ENCODE peak calls at places on chromosomes 5 and 9, in nine cellular contexts. E is K562, F is heart left ventricle, B is esophagus squamous epithelium, X is spleen, Q is adrenal gland, H is Peyer's patch, W is H1, S is IMR-90. I is an unnamed sample.

GRCh38 chr5:57434227-57434640 is 48.4 kb downstream of the ACTBL2 start:
- DNase-seq in W (no peak), E (no peak), B (no peak), F (peak; percentile 41), H (no peak), Q (no peak), X (no peak), S (no peak), I (peak; percentile 32)

GRCh38 chr9:104931256-104931655 is 3.3 kb upstream of the ABCA1 start:
- DNase-seq in B (no peak), W (no peak), S (peak; percentile 33), Q (no peak), H (no peak), F (no peak), X (no peak), E (no peak), I (no peak)

GRCh38 chr5:6340100-6340499 is 38.2 kb downstream of the MED10 start:
- DNase-seq in B (no peak), H (no peak), Q (no peak), E (no peak), W (no peak), F (no peak), X (no peak), S (no peak), I (no peak)

GRCh38 chr9:74006935-74007334 is 490.2 kb upstream of the RORB start:
- DNase-seq in B (no peak), H (no peak), W (no peak), X (no peak), E (no peak), Q (no peak), F (no peak), S (no peak), I (no peak)

GRCh38 chr5:108295588-108296368 is 86.1 kb downstream of the FBXL17 start:
- DNase-seq in E (no peak), W (no peak), Q (no peak), H (no peak), B (no peak), S (peak; percentile 43), X (no peak), F (no peak), I (no peak)

GRCh38 chr5:91712718-91713117 is 329.6 kb upstream of the ARRDC3 start:
- DNase-seq in B (no peak), Q (no peak), W (no peak), S (no peak), X (no peak), H (no peak), E (no peak), F (no peak), I (no peak)

GRCh38 chr5:53407373-53407772 is 73.1 kb upstream of the FST start:
- DNase-seq in X (no peak), H (no peak), E (no peak), B (no peak), W (no peak), F (no peak), S (peak; percentile 93), Q (no peak), I (no peak)

GRCh38 chr9:4792054-4792571 is 631 bp upstream of the RCL1 start:
- DNase-seq in H (no peak), S (no peak), F (no peak), W (no peak), X (no peak), E (no peak), B (no peak), Q (no peak), I (no peak)

GRCh38 chr5:10595678-10596309 is 31.9 kb downstream of the ANKRD33B start:
- DNase-seq in B (no peak), E (no peak), H (peak; percentile 58), W (no peak), S (peak; percentile 92), F (peak; percentile 64), Q (peak; percentile 38), X (no peak), I (no peak)

GRCh38 chr5:16926417-16926816 is 9.7 kb downstream of the MYO10 start:
- DNase-seq in S (no peak), X (no peak), H (no peak), W (no peak), E (no peak), Q (no peak), B (no peak), F (no peak), I (no peak)

GRCh38 chr5:93924628-93925027 is 183.2 kb upstream of the POU5F2 start:
- DNase-seq in W (no peak), S (peak; percentile 8), Q (no peak), X (no peak), F (no peak), E (no peak), H (no peak), B (no peak), I (no peak)

GRCh38 chr9:2727966-2728613 is 10.8 kb downstream of the KCNV2 start:
- DNase-seq in S (peak; percentile 71), B (no peak), Q (peak; percentile 53), W (no peak), X (no peak), E (peak; percentile 26), F (peak; percentile 45), H (no peak), I (peak; percentile 41)

GRCh38 chr9:113934826-113935676 is 58.9 kb downstream of the ZNF618 start:
- DNase-seq in F (no peak), B (no peak), S (no peak), H (no peak), E (no peak), W (peak; percentile 43), Q (peak; percentile 18), X (no peak), I (no peak)

GRCh38 chr5:3596261-3596825 is 711 bp downstream of the IRX1 start:
- DNase-seq in Q (no peak), B (no peak), H (peak; percentile 29), S (no peak), F (no peak), X (no peak), W (peak; percentile 68), E (no peak), I (no peak)

GRCh38 chr5:84642795-84643194 is 258.1 kb upstream of the EDIL3 start:
- DNase-seq in B (no peak), W (no peak), X (no peak), S (peak; percentile 55), H (no peak), E (no peak), Q (no peak), F (no peak), I (no peak)

GRCh38 chr5:122458278-122458872 is 146.3 kb downstream of the SNCAIP start:
- DNase-seq in Q (peak; percentile 26), B (no peak), F (no peak), W (no peak), S (peak; percentile 24), X (no peak), E (peak; percentile 19), H (peak; percentile 47), I (peak; percentile 20)

GRCh38 chr9:121498150-121498486 is 1.5 kb downstream of the GGTA1 start:
- DNase-seq in W (no peak), H (peak; percentile 77), S (peak; percentile 72), E (peak; percentile 66), X (no peak), Q (peak; percentile 74), F (peak; percentile 75), B (no peak), I (peak; percentile 52)

GRCh38 chr5:625516-625915 is 13.4 kb downstream of the CEP72 start:
- DNase-seq in X (peak; percentile 64), F (no peak), S (no peak), B (no peak), Q (no peak), E (no peak), H (no peak), W (no peak), I (no peak)

GRCh38 chr5:41336471-41336870 is 123.1 kb upstream of the C6 start:
- DNase-seq in W (no peak), E (no peak), F (no peak), Q (no peak), H (no peak), B (no peak), X (no peak), S (no peak), I (no peak)

GRCh38 chr9:114078021-114078780 is at the start of gene AMBP:
- DNase-seq in H (no peak), W (no peak), Q (no peak), F (no peak), S (no peak), X (peak; percentile 61), B (no peak), E (peak; percentile 41), I (peak; percentile 17)

GRCh38 chr9:77851862-77852602 is 179.6 kb downstream of the GNAQ start:
- DNase-seq in H (no peak), B (no peak), F (no peak), W (no peak), E (no peak), S (no peak), Q (no peak), X (no peak), I (peak; percentile 73)

GRCh38 chr9:3909966-3910650 is 384.3 kb upstream of the RFX3 start:
- DNase-seq in W (no peak), Q (no peak), E (no peak), H (no peak), S (no peak), X (no peak), B (no peak), F (no peak), I (no peak)

GRCh38 chr9:130028493-130029222 is 14.3 kb downstream of the FNBP1 start:
- DNase-seq in E (no peak), X (no peak), W (no peak), H (no peak), S (no peak), B (no peak), Q (no peak), F (no peak), I (no peak)
- TF ChIP-seq POLR2A in E (no peak), X (no peak), W (no peak), H (no peak), S (no peak), B (no peak), Q (no peak), F (no peak), I (no peak)

GRCh38 chr5:136686192-136686872 is 321.0 kb upstream of the TRPC7 start:
- DNase-seq in W (peak; percentile 49), Q (no peak), E (no peak), S (peak; percentile 26), X (no peak), H (no peak), F (no peak), B (no peak), I (peak; percentile 14)
- TF ChIP-seq CTCF in W (no peak), Q (peak; percentile 10), E (peak; percentile 25), S (peak; percentile 47), X (no peak), H (peak; percentile 30), F (no peak), B (no peak), I (peak; percentile 49)

DNA sequence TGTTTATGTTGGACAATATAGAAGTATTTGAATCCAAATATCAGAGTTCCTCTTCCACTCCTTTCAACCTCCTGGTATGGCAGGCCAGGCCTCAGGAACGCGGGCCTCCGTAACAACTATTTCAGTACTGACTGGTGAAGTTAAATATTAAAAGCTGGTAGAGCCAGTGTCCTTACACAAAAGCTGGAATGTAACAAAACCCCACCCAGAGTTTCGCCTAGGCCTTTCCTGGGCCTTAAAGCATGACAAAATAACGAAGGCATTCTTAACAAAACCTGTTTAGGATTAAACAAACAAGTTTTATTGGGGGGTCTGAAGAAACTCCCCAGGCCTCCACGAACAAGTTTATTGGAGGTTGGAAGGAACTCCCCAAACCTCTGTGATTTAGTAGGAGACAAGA is 61.6 kb upstream of the GNE start:
- DNase-seq in E (no peak), W (no peak), X (no peak), Q (no peak), H (no peak), S (no peak), F (no peak), B (no peak), I (no peak)
- TF ChIP-seq POLR2A in E (no peak), W (no peak), X (no peak), Q (no peak), H (no peak), S (no peak), F (no peak), B (no peak), I (no peak)

GRCh38 chr5:144972317-144972716 is 801.6 kb downstream of the KCTD16 start:
- DNase-seq in B (no peak), E (no peak), X (no peak), H (no peak), Q (no peak), W (no peak), F (no peak), S (no peak), I (no peak)
- TF ChIP-seq CTCF in B (no peak), E (no peak), X (no peak), H (no peak), Q (no peak), W (no peak), F (no peak), S (no peak), I (no peak)